ENCODE peak calls at places on chromosome 3, in nine cellular contexts. U, R, K, Y, C, M, W, D and S are unnamed samples. For H3K27me3 and H3K36me3, the result is how much of the 10 kb centered on the place peaks cover.

GRCh38 chr3:143291826-143292447 is 172.4 kb downstream of the CHST2 start:
- DNase-seq in U (no peak), R (no peak), K (no peak), Y (no peak), C (peak), M (no peak), W (no peak), D (no peak), S (no peak)

GRCh38 chr3:9598783-9599387 is 45.3 kb upstream of the LHFPL4 start:
- DNase-seq in U (no peak), R (no peak), K (no peak), Y (no peak), C (no peak), M (no peak), W (no peak), D (no peak), S (no peak)

GRCh38 chr3:25169146-25169545 is 258.9 kb upstream of the RARB start:
- DNase-seq in U (no peak), R (no peak), K (no peak), Y (no peak), C (no peak), M (no peak), W (no peak), D (peak), S (peak)

GRCh38 chr3:128270559-128271492 is 117.5 kb downstream of the EEFSEC start:
- DNase-seq in U (no peak), R (no peak), K (no peak), Y (no peak), C (no peak), M (no peak), W (no peak), D (no peak), S (no peak)

GRCh38 chr3:111781561-111782446 is 77.3 kb upstream of the PHLDB2 start:
- DNase-seq in U (no peak), R (no peak), K (no peak), Y (no peak), C (no peak), M (no peak), W (no peak), D (no peak), S (no peak)

GRCh38 chr3:102092617-102093466 is 243.5 kb downstream of the NFKBIZ start:
- DNase-seq in U (peak), R (no peak), K (no peak), Y (no peak), C (no peak), M (no peak), W (no peak), D (no peak), S (no peak)

GRCh38 chr3:106345353-106346027 is 476.7 kb upstream of the CBLB start:
- DNase-seq in U (no peak), R (no peak), K (no peak), Y (peak), C (no peak), M (no peak), W (no peak), D (peak), S (peak)

GRCh38 chr3:16415911-16416310 is 97.6 kb downstream of the RFTN1 start:
- DNase-seq in U (no peak), R (no peak), K (no peak), Y (no peak), C (no peak), M (no peak), W (no peak), D (peak), S (no peak)

GRCh38 chr3:31354373-31354772 is 178.4 kb upstream of the STT3B start:
- DNase-seq in U (no peak), R (no peak), K (no peak), Y (no peak), C (no peak), M (no peak), W (no peak), D (no peak), S (no peak)

GRCh38 chr3:127390365-127391025 is 102.6 kb upstream of the PRR20G start:
- DNase-seq in U (no peak), R (no peak), K (no peak), Y (no peak), C (no peak), M (no peak), W (no peak), D (no peak), S (no peak)

GRCh38 chr3:143307613-143308183 is 188.1 kb downstream of the CHST2 start:
- DNase-seq in U (no peak), R (no peak), K (no peak), Y (no peak), C (no peak), M (no peak), W (no peak), D (no peak), S (no peak)

DNA sequence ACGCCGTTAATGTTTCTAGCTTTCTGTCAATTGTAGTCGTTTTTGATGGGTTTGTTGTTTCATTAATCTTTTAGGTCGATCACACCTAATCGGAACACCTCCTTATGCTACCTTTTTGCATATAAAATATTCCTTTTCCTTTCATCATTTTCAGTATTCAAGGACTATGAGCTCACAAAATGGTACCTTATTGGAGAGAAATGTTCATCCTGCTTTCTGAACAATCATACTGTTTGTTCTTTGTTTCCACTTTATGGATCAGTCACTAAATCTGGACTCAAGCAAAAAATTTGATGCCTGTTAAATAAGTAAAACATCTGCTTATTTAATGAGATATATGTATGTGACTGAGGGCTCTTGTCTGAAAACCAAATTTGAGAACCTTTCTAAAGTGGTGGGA is 1.1 kb downstream of the KIF15 start:
- DNase-seq in U (no peak), R (no peak), K (no peak), Y (no peak), C (no peak), M (no peak), W (no peak), D (no peak), S (no peak)
- H3K4me3 ChIP-seq in U (peak), R (no peak), K (peak), Y (peak), C (peak), M (peak), W (peak), D (peak), S (peak)

GRCh38 chr3:193972816-193973215 is 163.1 kb upstream of the HES1 start:
- DNase-seq in U (no peak), R (no peak), K (no peak), Y (no peak), C (no peak), M (no peak), W (no peak), D (no peak), S (no peak)
- H3K27me3 ChIP-seq in U (under half), R (under half), K (under half), Y (under half), C (under half), M (under half), W (under half), D (under half), S (under half)

GRCh38 chr3:138625707-138626365 is 17.3 kb downstream of the FAIM start:
- DNase-seq in U (no peak), R (no peak), K (no peak), Y (peak), C (no peak), M (no peak), W (no peak), D (no peak), S (no peak)

GRCh38 chr3:138624518-138624917 is 15.9 kb downstream of the FAIM start:
- DNase-seq in U (no peak), R (no peak), K (no peak), Y (no peak), C (no peak), M (no peak), W (no peak), D (no peak), S (no peak)

DNA sequence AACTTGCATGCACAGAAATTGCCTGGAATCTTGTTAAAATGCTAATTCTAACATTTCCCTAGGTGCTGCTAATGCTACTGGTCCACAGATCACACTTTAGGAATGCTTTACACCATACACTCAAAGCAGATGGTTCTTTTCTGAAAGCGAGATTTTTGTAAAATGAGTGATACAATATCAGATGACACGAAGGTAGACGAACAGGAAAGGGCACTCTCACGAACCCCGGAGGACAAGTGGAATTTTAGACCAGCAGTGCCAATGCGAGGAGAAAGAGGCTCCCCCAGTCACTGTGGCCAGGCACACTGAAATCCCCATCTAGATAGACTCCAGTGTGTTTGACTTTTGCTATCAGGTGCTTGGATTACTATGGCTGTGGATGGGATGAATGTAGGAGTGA is 21.0 kb downstream of the FAIM start:
- DNase-seq in U (no peak), R (no peak), K (no peak), Y (peak), C (no peak), M (no peak), W (no peak), D (no peak), S (no peak)
- H3K36me3 ChIP-seq in U (under half), R (under half), K (under half), Y (under half), C (under half), M (under half), W (under half), D (under half), S (under half)

GRCh38 chr3:107430214-107431047 is 53.2 kb downstream of the CCDC54 start:
- DNase-seq in U (no peak), R (no peak), K (no peak), Y (no peak), C (no peak), M (peak), W (no peak), D (peak), S (no peak)

GRCh38 chr3:107431048-107431297 is 53.7 kb downstream of the CCDC54 start:
- DNase-seq in U (no peak), R (no peak), K (no peak), Y (no peak), C (peak), M (peak), W (no peak), D (peak), S (no peak)

GRCh38 chr3:107431298-107432012 is 54.2 kb downstream of the CCDC54 start:
- DNase-seq in U (peak), R (peak), K (no peak), Y (peak), C (peak), M (peak), W (peak), D (peak), S (no peak)

GRCh38 chr3:107428051-107428858 is 51.0 kb downstream of the CCDC54 start:
- DNase-seq in U (no peak), R (no peak), K (no peak), Y (no peak), C (no peak), M (no peak), W (no peak), D (no peak), S (no peak)

GRCh38 chr3:107429330-107430181 is 52.3 kb downstream of the CCDC54 start:
- DNase-seq in U (peak), R (peak), K (peak), Y (peak), C (peak), M (peak), W (peak), D (peak), S (peak)
- H3K4me3 ChIP-seq in U (peak), R (peak), K (peak), Y (peak), C (peak), M (peak), W (peak), D (peak), S (peak)

GRCh38 chr3:38657369-38657768 is 7.9 kb upstream of the SCN5A start:
- DNase-seq in U (no peak), R (no peak), K (no peak), Y (no peak), C (no peak), M (no peak), W (no peak), D (no peak), S (no peak)
- H3K27me3 ChIP-seq in U (under half), R (under half), K (under half), Y (under half), C (under half), M (under half), W (under half), D (under half), S (under half)

DNA sequence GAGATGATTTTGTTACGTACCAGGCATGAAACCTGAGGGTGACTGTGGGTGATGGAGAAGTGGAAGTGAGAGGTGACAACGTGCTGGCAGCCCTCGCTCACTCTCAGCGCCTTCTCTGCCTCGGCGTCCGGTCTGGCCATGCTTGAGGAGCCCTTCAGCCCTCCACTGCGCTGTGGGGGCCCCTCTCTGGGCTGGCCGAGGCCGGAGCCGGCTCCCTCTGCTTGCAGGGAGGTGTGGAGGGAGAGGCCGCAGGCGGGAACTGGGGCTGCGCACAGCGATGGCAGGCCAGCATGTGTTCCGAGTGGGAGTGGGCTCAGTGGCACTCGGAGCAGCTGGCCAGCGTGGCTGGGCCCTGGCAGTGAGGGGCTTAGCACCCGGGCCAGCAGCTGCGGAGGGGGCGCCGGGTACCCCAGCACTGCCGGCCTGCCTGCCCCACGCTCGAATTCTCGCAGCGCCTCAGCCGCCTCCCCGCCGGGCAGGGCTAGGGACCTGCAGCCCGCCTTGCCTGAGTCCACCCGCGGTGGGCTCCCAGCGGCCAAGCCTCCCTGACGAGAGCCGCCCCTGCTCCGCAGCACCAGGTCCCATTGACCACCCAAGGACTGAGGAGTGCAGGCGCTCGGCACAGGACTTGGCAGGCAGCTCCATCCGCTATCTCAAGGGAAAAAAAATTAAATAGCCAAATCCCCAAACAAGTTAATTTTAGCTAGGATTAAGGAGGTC is 29.7 kb upstream of the MYRIP start:
- DNase-seq in U (no peak), R (peak), K (no peak), Y (no peak), C (no peak), M (no peak), W (no peak), D (no peak), S (no peak)
- H3K36me3 ChIP-seq in U (under half), R (under half), K (under half), Y (under half), C (under half), M (under half), W (under half), D (under half), S (under half)

GRCh38 chr3:57961177-57961827 is 46.9 kb upstream of the FLNB start:
- DNase-seq in U (no peak), R (peak), K (no peak), Y (no peak), C (no peak), M (no peak), W (no peak), D (no peak), S (no peak)

GRCh38 chr3:57958642-57959406 is 49.4 kb upstream of the FLNB start:
- DNase-seq in U (no peak), R (peak), K (no peak), Y (peak), C (peak), M (peak), W (no peak), D (no peak), S (no peak)

GRCh38 chr3:57960174-57960505 is 48.1 kb upstream of the FLNB start:
- DNase-seq in U (no peak), R (no peak), K (no peak), Y (no peak), C (no peak), M (peak), W (no peak), D (no peak), S (no peak)

GRCh38 chr3:57957823-57958222 is 50.4 kb upstream of the FLNB start:
- DNase-seq in U (no peak), R (no peak), K (no peak), Y (no peak), C (no peak), M (no peak), W (no peak), D (no peak), S (no peak)

DNA sequence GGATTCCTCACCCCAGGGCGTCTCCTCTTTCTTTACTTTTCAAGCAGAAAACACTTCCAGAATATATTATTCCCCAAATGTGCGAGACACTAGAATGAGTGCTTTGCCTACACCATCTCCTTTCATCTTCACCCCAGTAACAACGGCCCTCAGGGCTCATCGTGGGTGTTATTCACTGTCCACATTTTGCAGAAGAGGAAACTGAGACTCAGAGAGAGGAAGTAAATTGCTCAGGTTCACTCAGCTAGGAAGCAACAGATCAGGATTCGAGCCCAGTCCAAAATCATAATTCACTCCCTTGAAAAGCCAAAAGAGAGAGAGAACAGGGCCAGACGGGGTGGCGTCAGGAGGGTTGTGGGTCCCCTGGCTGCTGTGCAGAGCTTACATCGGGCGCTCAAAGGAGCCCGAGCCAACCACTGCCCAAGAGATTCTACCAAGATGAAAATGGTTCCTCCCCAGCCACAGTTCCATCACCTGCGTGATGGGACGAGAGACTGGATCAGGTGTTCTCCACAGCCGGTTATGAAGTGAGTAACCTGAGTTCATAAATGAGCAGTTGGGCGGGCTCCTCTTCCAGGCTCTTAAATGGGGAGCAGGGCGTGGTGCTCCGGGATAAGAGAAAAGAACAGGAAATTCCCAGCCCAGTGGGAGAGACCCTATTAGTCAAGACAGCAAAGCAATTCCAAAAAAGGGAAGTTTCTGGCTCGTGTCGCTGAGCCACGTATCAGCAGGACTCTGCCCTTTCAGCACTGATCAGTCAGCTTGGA is 48.6 kb upstream of the FLNB start:
- DNase-seq in U (no peak), R (no peak), K (no peak), Y (peak), C (peak), M (peak), W (no peak), D (peak), S (no peak)
- H3K4me3 ChIP-seq in U (no peak), R (no peak), K (no peak), Y (no peak), C (peak), M (no peak), W (peak), D (no peak), S (no peak)

DNA sequence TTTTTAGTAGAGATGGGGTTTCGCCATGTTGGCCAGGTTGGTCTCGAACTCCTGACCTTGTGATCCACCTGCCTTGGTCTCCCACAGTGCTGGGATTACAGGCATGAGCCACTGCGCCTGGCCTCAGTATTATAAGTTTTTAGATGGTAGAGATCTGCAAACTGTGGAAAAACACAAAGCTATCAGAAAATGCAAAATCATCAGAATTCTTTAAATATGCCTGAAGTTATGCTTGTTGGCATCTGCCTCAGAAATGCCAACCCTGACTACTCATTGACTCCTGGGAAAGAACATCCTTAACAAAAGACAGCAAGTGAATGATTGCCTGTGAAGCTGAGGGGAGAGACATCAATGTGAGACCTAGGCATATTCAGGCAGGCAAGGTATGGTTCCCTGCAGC is 94.3 kb upstream of the MB21D2 start:
- DNase-seq in U (no peak), R (no peak), K (no peak), Y (no peak), C (no peak), M (no peak), W (no peak), D (no peak), S (no peak)
- H3K27me3 ChIP-seq in U (under half), R (under half), K (under half), Y (under half), C (under half), M (under half), W (under half), D (under half), S (under half)